ENCODE peak calls at places on chromosomes 5 and 9, in nine cellular contexts. Z, U, Y, M, T, F, G, D and V are unnamed samples.

GRCh38 chr5:74638776-74639537 is 1.6 kb downstream of the ENC1 start:
- DNase-seq in Z (no peak), U (peak), Y (no peak), M (no peak), T (peak), F (no peak), G (no peak), D (no peak), V (no peak)

GRCh38 chr5:150286820-150287219 is 2.8 kb downstream of the CAMK2A start:
- DNase-seq in Z (no peak), U (no peak), Y (no peak), M (no peak), T (peak), F (no peak), G (no peak), D (no peak), V (no peak)

GRCh38 chr5:119267958-119268386 is 87.8 kb upstream of the TNFAIP8 start:
- DNase-seq in Z (peak), U (peak), Y (peak), M (peak), T (peak), F (peak), G (peak), D (peak), V (peak)

GRCh38 chr9:98201102-98201501 is 8.7 kb upstream of the CORO2A start:
- DNase-seq in Z (no peak), U (no peak), Y (no peak), M (no peak), T (no peak), F (no peak), G (no peak), D (no peak), V (no peak)

GRCh38 chr5:175856408-175856807 is 15.0 kb upstream of the CPLX2 start:
- DNase-seq in Z (no peak), U (no peak), Y (no peak), M (no peak), T (no peak), F (no peak), G (no peak), D (no peak), V (no peak)

GRCh38 chr9:23779220-23779619 is 46.8 kb downstream of the ELAVL2 start:
- DNase-seq in Z (no peak), U (no peak), Y (no peak), M (no peak), T (no peak), F (no peak), G (no peak), D (no peak), V (no peak)

GRCh38 chr9:92097997-92098482 is 17.2 kb downstream of the SPTLC1 start:
- DNase-seq in Z (peak), U (no peak), Y (peak), M (no peak), T (peak), F (no peak), G (no peak), D (no peak), V (peak)

GRCh38 chr5:178542455-178542854 is 47.7 kb downstream of the COL23A1 start:
- DNase-seq in Z (no peak), U (no peak), Y (no peak), M (no peak), T (no peak), F (no peak), G (no peak), D (no peak), V (no peak)

GRCh38 chr5:154356958-154357357 is 88.8 kb upstream of the SAP30L start:
- DNase-seq in Z (no peak), U (no peak), Y (no peak), M (no peak), T (no peak), F (no peak), G (no peak), D (no peak), V (no peak)

GRCh38 chr5:146662229-146662628 is 146.2 kb upstream of the GPR151 start:
- DNase-seq in Z (no peak), U (no peak), Y (peak), M (no peak), T (peak), F (no peak), G (no peak), D (no peak), V (no peak)

GRCh38 chr5:371811-372555 is 50.5 kb downstream of the AHRR start:
- DNase-seq in Z (no peak), U (no peak), Y (no peak), M (peak), T (no peak), F (no peak), G (no peak), D (no peak), V (no peak)

GRCh38 chr9:88777498-88778312 is 213.6 kb upstream of the S1PR3 start:
- DNase-seq in Z (no peak), U (no peak), Y (no peak), M (no peak), T (no peak), F (no peak), G (no peak), D (no peak), V (no peak)

GRCh38 chr5:172646716-172647285 is 5.7 kb downstream of the NEURL1B start:
- DNase-seq in Z (no peak), U (no peak), Y (no peak), M (peak), T (no peak), F (no peak), G (no peak), D (no peak), V (no peak)

GRCh38 chr9:114507726-114508125 is 2.5 kb upstream of the WHRN start:
- DNase-seq in Z (no peak), U (no peak), Y (peak), M (peak), T (no peak), F (no peak), G (no peak), D (no peak), V (no peak)

GRCh38 chr9:106632621-106633020 is 230.3 kb upstream of the ZNF462 start:
- DNase-seq in Z (no peak), U (no peak), Y (peak), M (no peak), T (no peak), F (no peak), G (no peak), D (no peak), V (no peak)

GRCh38 chr9:37283730-37284235 is 138.7 kb upstream of the GRHPR start:
- DNase-seq in Z (no peak), U (no peak), Y (no peak), M (no peak), T (no peak), F (no peak), G (no peak), D (peak), V (peak)